ENCODE peak calls at places on chromosomes 3 and 15, in nine cellular contexts. S, Y, X, T, B, V, Z, L and Q are unnamed samples.

GRCh38 chr15:93110502-93111040 is 21.6 kb upstream of the RGMA start:
- DNase-seq in S (no peak), Y (no peak), X (no peak), T (no peak), B (no peak), V (no peak), Z (no peak), L (no peak), Q (no peak)

GRCh38 chr3:29236441-29236840 is 44.4 kb upstream of the RBMS3 start:
- DNase-seq in S (no peak), Y (no peak), X (no peak), T (no peak), B (no peak), V (no peak), Z (no peak), L (no peak), Q (no peak)

GRCh38 chr3:129343643-129344360 is 65.1 kb downstream of the HMCES start:
- DNase-seq in S (no peak), Y (peak; percentile 77), X (no peak), T (no peak), B (peak; percentile 22), V (peak; percentile 15), Z (no peak), L (peak; percentile 78), Q (no peak)

GRCh38 chr3:159884661-159885402 is 103.8 kb upstream of the IL12A start:
- DNase-seq in S (no peak), Y (peak; percentile 46), X (no peak), T (no peak), B (no peak), V (peak; percentile 16), Z (no peak), L (no peak), Q (no peak)

GRCh38 chr3:31106204-31106603 is 211.7 kb upstream of the GADL1 start:
- DNase-seq in S (no peak), Y (no peak), X (no peak), T (no peak), B (no peak), V (no peak), Z (no peak), L (no peak), Q (no peak)

GRCh38 chr3:54897028-54897711 is 30.7 kb downstream of the LRTM1 start:
- DNase-seq in S (no peak), Y (no peak), X (no peak), T (no peak), B (no peak), V (no peak), Z (no peak), L (no peak), Q (no peak)

GRCh38 chr3:197024881-197025735 is 4.5 kb downstream of the MELTF start:
- DNase-seq in S (no peak), Y (no peak), X (no peak), T (no peak), B (no peak), V (no peak), Z (no peak), L (no peak), Q (no peak)

GRCh38 chr3:45664558-45664957 is 24.6 kb upstream of the SACM1L start:
- DNase-seq in S (peak; percentile 56), Y (no peak), X (no peak), T (no peak), B (no peak), V (peak; percentile 82), Z (no peak), L (no peak), Q (no peak)

GRCh38 chr15:56053046-56053400 is 59.6 kb upstream of the NEDD4 start:
- DNase-seq in S (no peak), Y (no peak), X (no peak), T (no peak), B (no peak), V (no peak), Z (no peak), L (no peak), Q (no peak)

GRCh38 chr15:93028111-93028631 is 60.8 kb downstream of the RGMA start:
- DNase-seq in S (no peak), Y (no peak), X (no peak), T (no peak), B (no peak), V (no peak), Z (no peak), L (no peak), Q (no peak)

GRCh38 chr3:48473617-48473952 is 27.0 kb downstream of the ATRIP start:
- DNase-seq in S (no peak), Y (no peak), X (no peak), T (no peak), B (no peak), V (no peak), Z (no peak), L (no peak), Q (no peak)

GRCh38 chr3:14497321-14497720 is 42.8 kb downstream of the GRIP2 start:
- DNase-seq in S (no peak), Y (no peak), X (no peak), T (no peak), B (no peak), V (no peak), Z (no peak), L (peak; percentile 46), Q (no peak)

GRCh38 chr3:77039606-77040553 is at the start of gene ROBO2:
- DNase-seq in S (no peak), Y (peak; percentile 91), X (no peak), T (peak; percentile 22), B (peak; percentile 4), V (no peak), Z (peak; percentile 12), L (peak; percentile 66), Q (peak; percentile 85)

GRCh38 chr15:77455696-77456293 is 35.1 kb downstream of the HMG20A start:
- DNase-seq in S (no peak), Y (no peak), X (no peak), T (no peak), B (no peak), V (no peak), Z (peak; percentile 28), L (no peak), Q (no peak)

DNA sequence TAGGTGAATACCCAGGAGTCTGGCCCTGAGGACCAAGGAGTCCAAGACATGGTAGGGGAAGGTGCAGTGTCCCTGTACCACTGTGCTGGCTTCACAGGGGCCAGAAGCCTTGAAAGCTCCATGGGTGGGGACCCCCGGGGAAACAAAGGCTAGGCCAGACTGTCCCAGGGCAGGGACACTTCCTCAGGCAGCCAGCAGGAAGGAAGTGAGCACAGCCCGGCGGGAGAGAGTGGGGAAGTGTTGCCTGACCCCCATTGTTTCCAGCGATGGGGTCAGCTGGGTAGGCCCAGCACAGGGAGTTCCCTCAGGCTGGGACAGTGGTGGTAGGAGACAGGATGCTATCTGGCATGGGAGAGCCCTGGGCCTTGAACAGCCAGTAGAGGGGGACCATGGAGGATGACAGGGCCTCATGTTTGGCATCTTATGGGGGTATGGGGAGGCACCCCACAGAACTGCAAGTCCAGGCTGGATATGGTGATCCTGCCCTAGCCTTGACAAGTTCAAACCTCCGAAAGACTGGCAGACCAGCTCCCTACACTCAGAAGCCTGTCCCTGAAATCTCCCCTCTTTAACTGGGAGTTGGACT is 1.2 kb upstream of the HYAL2 start:
- DNase-seq in S (no peak), Y (no peak), X (no peak), T (no peak), B (no peak), V (no peak), Z (peak; percentile 85), L (peak; percentile 69), Q (no peak)
- H3K4me1 ChIP-seq in S (peaks cover 40% of the 10 kb centered on the region), Y (peaks cover 37% of the 10 kb centered on the region), X (no peaks in the 10 kb centered on the region), T (no peaks in the 10 kb centered on the region), B (peaks cover 31% of the 10 kb centered on the region), V (peaks cover 23% of the 10 kb centered on the region), Z (peaks cover 74% of the 10 kb centered on the region), L (peaks cover 60% of the 10 kb centered on the region), Q (peaks cover 3% of the 10 kb centered on the region)

DNA sequence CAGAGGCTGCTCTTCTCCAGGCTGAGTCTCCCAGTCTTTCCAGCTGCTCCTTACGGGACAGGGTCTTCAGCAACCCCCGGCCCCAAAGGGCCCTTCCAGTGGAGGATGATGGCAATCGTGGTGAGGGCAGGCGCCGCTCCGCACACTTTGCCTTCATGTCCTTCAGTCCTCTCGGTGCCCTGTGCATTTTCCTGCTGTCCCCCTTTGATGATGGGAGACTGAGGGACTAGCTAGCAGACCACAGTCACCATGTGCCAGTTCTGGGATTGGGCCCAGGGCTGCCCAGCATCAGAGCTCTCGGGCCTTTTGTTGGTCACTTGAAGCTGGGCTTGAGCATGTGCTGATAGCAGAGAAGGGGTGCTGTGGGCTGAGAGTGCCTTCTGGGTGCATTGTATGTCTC is 8.8 kb upstream of the TXNRD3 start:
- DNase-seq in S (no peak), Y (no peak), X (no peak), T (no peak), B (no peak), V (no peak), Z (no peak), L (no peak), Q (no peak)
- H3K27me3 ChIP-seq in S (peaks cover 3% of the 10 kb centered on the region), Y (peaks cover 83% of the 10 kb centered on the region), X (no peaks in the 10 kb centered on the region), T (peaks cover 48% of the 10 kb centered on the region), B (no peaks in the 10 kb centered on the region), V (no peaks in the 10 kb centered on the region), Z (no peaks in the 10 kb centered on the region), L (peaks cover 12% of the 10 kb centered on the region), Q (no peaks in the 10 kb centered on the region)

DNA sequence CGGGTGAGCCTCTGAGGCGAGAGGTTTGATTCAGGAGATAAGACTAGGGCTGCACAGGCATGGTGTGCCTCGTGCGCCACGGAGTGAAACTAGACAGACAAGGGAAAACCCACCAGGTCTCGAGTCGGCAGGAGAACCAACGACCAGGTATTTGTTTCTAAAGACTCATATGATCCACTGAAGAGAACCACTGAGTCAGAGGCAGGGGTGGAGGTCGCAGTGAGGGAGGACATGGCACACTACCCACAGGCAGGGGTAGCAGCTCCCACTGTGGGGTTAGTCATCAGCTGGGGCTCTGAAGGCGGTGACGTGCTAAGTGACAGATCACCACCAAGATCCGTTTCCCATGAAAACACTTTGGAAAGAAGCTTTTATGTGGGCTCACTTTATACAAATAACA is 45.7 kb downstream of the CHSY1 start:
- DNase-seq in S (peak; percentile 62), Y (no peak), X (no peak), T (no peak), B (no peak), V (peak; percentile 27), Z (no peak), L (no peak), Q (peak; percentile 30)
- H3K4me3 ChIP-seq in S (peak overlapping the region; percentile 25), Y (no peak overlapping the region), X (no peak overlapping the region), T (no peak overlapping the region), B (no peak overlapping the region), V (peak overlapping the region; percentile 32), Z (no peak overlapping the region), L (no peak overlapping the region), Q (peak overlapping the region; percentile 48)

GRCh38 chr3:173725507-173725906 is 328.0 kb downstream of the NLGN1 start:
- DNase-seq in S (no peak), Y (no peak), X (no peak), T (no peak), B (no peak), V (no peak), Z (no peak), L (no peak), Q (no peak)

GRCh38 chr3:173719585-173719984 is 322.0 kb downstream of the NLGN1 start:
- DNase-seq in S (no peak), Y (no peak), X (no peak), T (no peak), B (no peak), V (no peak), Z (no peak), L (no peak), Q (no peak)
- H3K4me1 ChIP-seq in S (no peaks in the 10 kb centered on the region), Y (peaks cover 23% of the 10 kb centered on the region), X (no peaks in the 10 kb centered on the region), T (no peaks in the 10 kb centered on the region), B (no peaks in the 10 kb centered on the region), V (no peaks in the 10 kb centered on the region), Z (no peaks in the 10 kb centered on the region), L (no peaks in the 10 kb centered on the region), Q (no peaks in the 10 kb centered on the region)

GRCh38 chr15:89482139-89482538 is 14.2 kb downstream of the RHCG start:
- DNase-seq in S (no peak), Y (no peak), X (no peak), T (no peak), B (no peak), V (no peak), Z (no peak), L (no peak), Q (no peak)
- H3K27me3 ChIP-seq in S (peaks cover 6% of the 10 kb centered on the region), Y (peaks cover 94% of the 10 kb centered on the region), X (peaks cover 4% of the 10 kb centered on the region), T (peaks cover 51% of the 10 kb centered on the region), B (no peaks in the 10 kb centered on the region), V (peaks cover 4% of the 10 kb centered on the region), Z (peaks cover 4% of the 10 kb centered on the region), L (peaks cover 27% of the 10 kb centered on the region), Q (no peaks in the 10 kb centered on the region)